ENCODE peak calls at places on chromosomes 1 and 21, in six cellular contexts. Q, S, M, Y, N and J are unnamed samples.

GRCh38 chr21:18335651-18336050 is 67.9 kb downstream of the TMPRSS15 start:
- DNase-seq in Y (no peak), M (no peak), Q (no peak), S (no peak), N (no peak), J (no peak)

GRCh38 chr21:8992731-8993174 is 1528.6 kb upstream of the TPTE start:
- DNase-seq in S (no peak), N (no peak), Q (no peak), Y (no peak), M (no peak), J (no peak)

GRCh38 chr1:233143266-233143665 is 152.3 kb downstream of the PCNX2 start:
- DNase-seq in M (no peak), N (no peak), Q (no peak), Y (no peak), S (no peak), J (no peak)

GRCh38 chr1:160377585-160378206 is 10.8 kb downstream of the NHLH1 start:
- DNase-seq in Q (no peak), M (no peak), Y (peak), N (no peak), S (no peak), J (no peak)

GRCh38 chr1:117970251-117970650 is 40.7 kb downstream of the WDR3 start:
- DNase-seq in S (no peak), N (no peak), M (no peak), Y (no peak), Q (no peak), J (peak)

GRCh38 chr1:159924025-159924790 is 1.1 kb downstream of the TAGLN2 start:
- DNase-seq in Y (peak), N (peak), M (no peak), Q (peak), S (peak), J (peak)

GRCh38 chr1:98003442-98003841 is 82.6 kb upstream of the DPYD start:
- DNase-seq in Y (no peak), M (no peak), N (no peak), Q (no peak), S (no peak), J (no peak)

GRCh38 chr1:226979115-226979516 is 39.0 kb downstream of the COQ8A start:
- DNase-seq in N (no peak), S (no peak), Y (no peak), M (no peak), Q (no peak), J (no peak)

GRCh38 chr1:68104155-68104554 is 53.7 kb upstream of the DIRAS3 start:
- DNase-seq in Y (no peak), N (no peak), S (no peak), Q (no peak), M (no peak), J (no peak)

GRCh38 chr1:216739771-216740170 is 16.5 kb upstream of the ESRRG start:
- DNase-seq in N (no peak), M (no peak), S (no peak), Y (no peak), Q (no peak), J (no peak)

GRCh38 chr1:216740334-216740733 is 17.1 kb upstream of the ESRRG start:
- DNase-seq in M (no peak), S (no peak), N (no peak), Y (no peak), Q (no peak), J (no peak)

GRCh38 chr1:216742625-216743024 is 19.4 kb upstream of the ESRRG start:
- DNase-seq in Q (no peak), M (no peak), S (no peak), N (no peak), Y (no peak), J (no peak)
- TF ChIP-seq CTCF in Q (no peak), M (peak), S (peak), N (no peak), Y (no peak), J (peak)

GRCh38 chr1:184583837-184584236 is 170.8 kb downstream of the EDEM3 start:
- DNase-seq in Q (no peak), M (no peak), S (no peak), N (no peak), Y (no peak), J (no peak)
- TF ChIP-seq CTCF in Q (no peak), M (no peak), S (no peak), N (no peak), Y (no peak), J (no peak)

DNA sequence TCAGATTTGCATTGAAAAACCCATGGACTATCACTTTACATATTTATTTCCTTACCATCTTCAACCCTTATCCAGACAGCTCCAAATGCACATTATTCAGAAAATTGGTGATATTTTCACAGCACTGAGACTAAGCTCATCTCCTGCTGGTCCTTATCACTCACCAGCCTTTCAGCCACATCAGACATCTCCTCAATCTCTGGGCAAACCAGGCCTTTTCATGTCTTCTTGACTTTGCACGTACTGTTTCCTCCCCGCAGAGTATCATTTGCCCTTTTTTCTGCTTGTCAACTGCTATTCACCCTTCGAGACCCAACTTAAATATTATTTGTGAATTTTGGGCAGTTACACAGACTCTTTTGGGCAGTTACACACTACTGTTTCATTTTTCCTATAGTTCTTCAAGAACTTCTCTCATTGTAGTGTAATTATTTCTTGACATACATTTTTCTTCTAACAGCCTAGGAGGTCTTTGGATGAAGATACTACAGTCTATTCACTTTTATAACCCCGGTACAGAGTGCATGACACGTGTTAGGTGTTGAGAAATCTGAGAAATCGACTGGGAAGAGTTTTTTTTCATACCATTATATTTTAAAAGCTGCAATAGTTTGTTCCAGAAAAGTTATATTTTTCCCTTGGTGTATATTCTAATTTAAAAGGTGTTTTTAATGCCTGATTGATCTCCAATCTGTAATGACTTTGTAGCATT is 98.0 kb downstream of the FGGY start:
- DNase-seq in N (no peak), M (no peak), S (no peak), Y (no peak), Q (no peak), J (no peak)
- TF ChIP-seq CTCF in N (no peak), M (no peak), S (no peak), Y (no peak), Q (no peak), J (no peak)

GRCh38 chr1:932776-933602 is 9.3 kb downstream of the SAMD11 start:
- DNase-seq in Q (no peak), Y (no peak), M (no peak), N (peak), S (no peak), J (no peak)

GRCh38 chr1:932178-932520 is 8.4 kb downstream of the SAMD11 start:
- DNase-seq in S (no peak), M (no peak), Q (no peak), N (no peak), Y (no peak), J (no peak)

GRCh38 chr1:929712-930632 is 6.2 kb downstream of the SAMD11 start:
- DNase-seq in M (no peak), Q (no peak), Y (no peak), S (no peak), N (no peak), J (no peak)

GRCh38 chr1:930633-931138 is 7.0 kb downstream of the SAMD11 start:
- DNase-seq in N (no peak), S (no peak), Q (no peak), M (no peak), Y (no peak), J (no peak)

DNA sequence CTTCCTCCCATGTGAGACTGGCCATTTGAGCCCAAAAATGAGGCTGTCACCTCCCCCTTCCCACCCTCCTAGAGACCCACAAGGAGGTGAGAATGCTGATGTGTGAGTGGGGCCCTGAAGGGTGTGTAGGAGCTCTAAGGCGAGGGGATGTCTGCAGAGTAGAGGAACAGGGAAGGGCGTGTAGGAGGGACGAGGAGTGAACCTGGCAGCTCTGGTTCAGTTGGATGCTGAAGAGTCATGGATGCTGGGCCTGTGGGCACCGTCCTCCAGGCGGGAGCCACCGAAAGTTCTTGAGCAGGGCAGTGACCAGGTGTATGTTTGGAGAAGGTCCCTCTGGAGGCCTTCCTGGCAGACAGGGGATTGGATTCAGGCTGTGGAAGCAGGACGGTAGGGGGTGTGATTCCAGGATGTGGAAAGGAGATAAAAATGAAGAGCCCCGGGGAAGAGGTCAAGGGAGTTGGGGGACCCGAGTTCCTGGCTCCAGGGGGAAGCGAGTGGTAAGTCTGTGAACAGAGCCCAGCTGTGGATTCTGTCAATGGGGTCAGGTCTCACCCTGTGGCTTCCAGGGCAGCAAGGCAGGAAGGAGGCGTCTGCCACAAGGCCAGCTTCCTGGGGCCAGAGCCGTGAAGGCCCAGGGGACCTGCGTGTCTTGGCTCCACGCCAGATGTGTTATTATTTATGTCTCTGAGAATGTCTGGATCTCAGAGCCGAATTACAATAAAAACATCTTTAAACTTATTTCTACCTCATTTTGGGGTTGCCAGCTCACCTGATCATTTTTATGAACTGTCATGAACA is 7.9 kb downstream of the SAMD11 start:
- DNase-seq in M (no peak), S (no peak), N (no peak), Y (no peak), Q (no peak), J (no peak)
- TF ChIP-seq CTCF in M (no peak), S (no peak), N (no peak), Y (no peak), Q (no peak), J (no peak)

DNA sequence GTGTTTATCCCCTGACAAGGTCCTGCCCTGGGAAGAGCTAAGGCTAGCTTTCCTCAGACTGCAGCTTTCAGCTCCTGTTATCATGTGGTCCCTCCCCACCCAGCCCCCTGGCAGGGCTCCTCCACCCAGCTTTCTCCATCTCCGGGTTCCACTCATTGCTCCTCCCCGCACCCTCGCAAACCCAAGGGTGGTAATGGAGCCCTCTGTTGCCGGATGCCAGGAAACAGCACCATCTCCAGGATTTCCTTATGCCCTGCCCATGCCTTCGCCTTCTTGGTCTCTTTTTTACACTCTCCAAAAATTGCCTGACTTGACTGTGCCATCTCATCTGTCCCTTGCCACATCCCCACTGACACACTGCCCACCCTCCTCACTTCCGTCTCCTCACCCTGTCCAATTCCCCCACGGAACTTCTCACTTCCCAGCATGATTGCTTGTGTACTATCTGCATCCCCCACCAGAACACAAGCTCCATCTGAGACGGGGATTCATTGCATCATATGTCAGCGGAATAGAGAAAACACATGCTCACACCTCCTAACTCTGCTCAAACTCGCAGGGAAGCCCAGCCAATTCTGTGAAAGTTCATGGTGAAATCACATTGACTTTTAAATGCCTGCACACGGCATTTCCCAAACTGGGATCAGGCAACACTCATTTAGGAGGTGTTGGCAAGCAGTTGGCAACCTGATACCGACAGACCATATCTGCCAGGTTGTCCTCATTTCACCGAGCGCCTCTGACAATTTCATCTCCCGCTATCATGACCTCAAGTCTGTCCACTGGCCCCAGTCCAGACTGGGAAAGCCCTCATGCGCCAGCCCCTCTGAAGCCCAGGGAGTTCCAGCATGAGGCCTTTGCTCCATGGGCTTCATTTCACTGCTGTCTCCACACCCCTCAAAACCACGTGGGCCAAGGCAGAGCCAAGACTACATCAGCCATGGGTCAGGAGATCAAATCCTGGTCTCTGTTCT is 201.1 kb downstream of the MATN1 start:
- DNase-seq in S (peak), M (no peak), Q (no peak), N (peak), Y (no peak), J (no peak)
- TF ChIP-seq CTCF in S (no peak), M (no peak), Q (no peak), N (no peak), Y (no peak), J (no peak)